ENCODE peak calls at places on chromosomes 5 and 9, in nine cellular contexts. One of them, this sample, is unnamed.

GRCh38 chr5:143314664-143315063 is 88.8 kb downstream of the NR3C1 start:
- DNase-seq in M059J: peak
- DNase-seq in activated CD4-positive, alpha-beta T cell treated with anti-CD3 and anti-CD28 coated beads for 36 hours: no peak
- DNase-seq in fibroblast of mammary gland: peak
- DNase-seq in cardiac muscle cell: no peak
- DNase-seq in left cardiac atrium: no peak
- DNase-seq in stimulated activated CD4-positive, alpha-beta T cell treated with anti-CD3 and anti-CD28 coated beads, TNF-alpha, amount 100 ng/mL, for 4 hours: no peak
- DNase-seq in T-helper 2 cell: no peak
- DNase-seq in CD4-positive, alpha-beta memory T cell: no peak
- DNase-seq in this sample: no peak

GRCh38 chr9:93598647-93599241 is 22.4 kb downstream of the PHF2 start:
- DNase-seq in M059J: no peak
- DNase-seq in activated CD4-positive, alpha-beta T cell treated with anti-CD3 and anti-CD28 coated beads for 36 hours: no peak
- DNase-seq in fibroblast of mammary gland: peak
- DNase-seq in cardiac muscle cell: no peak
- DNase-seq in left cardiac atrium: no peak
- DNase-seq in stimulated activated CD4-positive, alpha-beta T cell treated with anti-CD3 and anti-CD28 coated beads, TNF-alpha, amount 100 ng/mL, for 4 hours: no peak
- DNase-seq in T-helper 2 cell: no peak
- DNase-seq in CD4-positive, alpha-beta memory T cell: no peak
- DNase-seq in this sample: peak

GRCh38 chr9:70257512-70257911 is 1.3 kb upstream of the SMC5 start:
- DNase-seq in M059J: no peak
- DNase-seq in activated CD4-positive, alpha-beta T cell treated with anti-CD3 and anti-CD28 coated beads for 36 hours: no peak
- DNase-seq in fibroblast of mammary gland: no peak
- DNase-seq in cardiac muscle cell: no peak
- DNase-seq in left cardiac atrium: no peak
- DNase-seq in stimulated activated CD4-positive, alpha-beta T cell treated with anti-CD3 and anti-CD28 coated beads, TNF-alpha, amount 100 ng/mL, for 4 hours: no peak
- DNase-seq in T-helper 2 cell: no peak
- DNase-seq in CD4-positive, alpha-beta memory T cell: no peak
- DNase-seq in this sample: no peak

GRCh38 chr5:110751902-110752762 is 13.3 kb downstream of the SLC25A46 start:
- DNase-seq in M059J: peak
- DNase-seq in activated CD4-positive, alpha-beta T cell treated with anti-CD3 and anti-CD28 coated beads for 36 hours: peak
- DNase-seq in fibroblast of mammary gland: peak
- DNase-seq in cardiac muscle cell: no peak
- DNase-seq in left cardiac atrium: no peak
- DNase-seq in stimulated activated CD4-positive, alpha-beta T cell treated with anti-CD3 and anti-CD28 coated beads, TNF-alpha, amount 100 ng/mL, for 4 hours: no peak
- DNase-seq in T-helper 2 cell: no peak
- DNase-seq in CD4-positive, alpha-beta memory T cell: peak
- DNase-seq in this sample: peak

GRCh38 chr9:116800885-116801284 is 113.8 kb downstream of the TRIM32 start:
- DNase-seq in M059J: no peak
- DNase-seq in activated CD4-positive, alpha-beta T cell treated with anti-CD3 and anti-CD28 coated beads for 36 hours: no peak
- DNase-seq in fibroblast of mammary gland: no peak
- DNase-seq in cardiac muscle cell: no peak
- DNase-seq in left cardiac atrium: no peak
- DNase-seq in stimulated activated CD4-positive, alpha-beta T cell treated with anti-CD3 and anti-CD28 coated beads, TNF-alpha, amount 100 ng/mL, for 4 hours: no peak
- DNase-seq in T-helper 2 cell: no peak
- DNase-seq in CD4-positive, alpha-beta memory T cell: no peak
- DNase-seq in this sample: no peak

GRCh38 chr5:151682240-151682639 is 4.5 kb downstream of the SPARC start:
- DNase-seq in M059J: peak
- DNase-seq in activated CD4-positive, alpha-beta T cell treated with anti-CD3 and anti-CD28 coated beads for 36 hours: no peak
- DNase-seq in fibroblast of mammary gland: peak
- DNase-seq in cardiac muscle cell: no peak
- DNase-seq in left cardiac atrium: no peak
- DNase-seq in stimulated activated CD4-positive, alpha-beta T cell treated with anti-CD3 and anti-CD28 coated beads, TNF-alpha, amount 100 ng/mL, for 4 hours: no peak
- DNase-seq in T-helper 2 cell: no peak
- DNase-seq in CD4-positive, alpha-beta memory T cell: no peak
- DNase-seq in this sample: no peak

GRCh38 chr9:127184641-127185040 is 62.2 kb upstream of the ANGPTL2 start:
- DNase-seq in M059J: no peak
- DNase-seq in activated CD4-positive, alpha-beta T cell treated with anti-CD3 and anti-CD28 coated beads for 36 hours: no peak
- DNase-seq in fibroblast of mammary gland: peak
- DNase-seq in cardiac muscle cell: no peak
- DNase-seq in left cardiac atrium: no peak
- DNase-seq in stimulated activated CD4-positive, alpha-beta T cell treated with anti-CD3 and anti-CD28 coated beads, TNF-alpha, amount 100 ng/mL, for 4 hours: no peak
- DNase-seq in T-helper 2 cell: no peak
- DNase-seq in CD4-positive, alpha-beta memory T cell: no peak
- DNase-seq in this sample: no peak

GRCh38 chr5:17448877-17449276 is 49.2 kb upstream of the TAF11L2 start:
- DNase-seq in M059J: no peak
- DNase-seq in activated CD4-positive, alpha-beta T cell treated with anti-CD3 and anti-CD28 coated beads for 36 hours: no peak
- DNase-seq in fibroblast of mammary gland: peak
- DNase-seq in cardiac muscle cell: no peak
- DNase-seq in left cardiac atrium: no peak
- DNase-seq in stimulated activated CD4-positive, alpha-beta T cell treated with anti-CD3 and anti-CD28 coated beads, TNF-alpha, amount 100 ng/mL, for 4 hours: no peak
- DNase-seq in T-helper 2 cell: no peak
- DNase-seq in CD4-positive, alpha-beta memory T cell: no peak
- DNase-seq in this sample: no peak